ENCODE peak calls at places on chromosomes 4 and X, in ten cellular contexts. One of them, this sample, is unnamed.

GRCh38 chrX:29042341-29042740 is 455.1 kb downstream of the IL1RAPL1 start:
- DNase-seq in GM23338: no peak
- DNase-seq in prostate gland: no peak
- DNase-seq in H9: no peak
- DNase-seq in ovary: no peak
- DNase-seq in neural progenitor cell: no peak
- DNase-seq in bronchial epithelial cell: no peak
- DNase-seq in psoas muscle: no peak
- DNase-seq in A549: no peak
- DNase-seq in breast epithelium: no peak
- DNase-seq in this sample: no peak

GRCh38 chr4:140858897-140859296 is 102.7 kb upstream of the TBC1D9 start:
- DNase-seq in GM23338: no peak
- DNase-seq in prostate gland: no peak
- DNase-seq in H9: no peak
- DNase-seq in ovary: no peak
- DNase-seq in neural progenitor cell: no peak
- DNase-seq in bronchial epithelial cell: peak
- DNase-seq in psoas muscle: no peak
- DNase-seq in A549: no peak
- DNase-seq in breast epithelium: no peak
- DNase-seq in this sample: no peak

GRCh38 chr4:41236046-41236445 is 20.7 kb upstream of the UCHL1 start:
- DNase-seq in GM23338: no peak
- DNase-seq in prostate gland: no peak
- DNase-seq in H9: no peak
- DNase-seq in ovary: no peak
- DNase-seq in neural progenitor cell: no peak
- DNase-seq in bronchial epithelial cell: no peak
- DNase-seq in psoas muscle: no peak
- DNase-seq in A549: no peak
- DNase-seq in breast epithelium: no peak
- DNase-seq in this sample: no peak

GRCh38 chr4:149264093-149264733 is 551.4 kb downstream of the IQCM start:
- DNase-seq in GM23338: peak
- DNase-seq in prostate gland: peak
- DNase-seq in H9: peak
- DNase-seq in ovary: no peak
- DNase-seq in neural progenitor cell: peak
- DNase-seq in bronchial epithelial cell: peak
- DNase-seq in psoas muscle: no peak
- DNase-seq in A549: no peak
- DNase-seq in breast epithelium: no peak
- DNase-seq in this sample: no peak

GRCh38 chr4:40317921-40318658 is 17.0 kb upstream of the CHRNA9 start:
- DNase-seq in GM23338: no peak
- DNase-seq in prostate gland: no peak
- DNase-seq in H9: no peak
- DNase-seq in ovary: no peak
- DNase-seq in neural progenitor cell: no peak
- DNase-seq in bronchial epithelial cell: peak
- DNase-seq in psoas muscle: no peak
- DNase-seq in A549: no peak
- DNase-seq in breast epithelium: no peak
- DNase-seq in this sample: no peak

GRCh38 chrX:133444952-133445831 is 29.9 kb upstream of the GPC4 start:
- DNase-seq in GM23338: peak
- DNase-seq in prostate gland: no peak
- DNase-seq in H9: peak
- DNase-seq in ovary: no peak
- DNase-seq in neural progenitor cell: peak
- DNase-seq in bronchial epithelial cell: peak
- DNase-seq in psoas muscle: no peak
- DNase-seq in A549: peak
- DNase-seq in breast epithelium: no peak
- DNase-seq in this sample: no peak

GRCh38 chr4:55386073-55386472 is 9.7 kb upstream of the TMEM165 start:
- DNase-seq in GM23338: peak
- DNase-seq in prostate gland: no peak
- DNase-seq in H9: peak
- DNase-seq in ovary: no peak
- DNase-seq in neural progenitor cell: peak
- DNase-seq in bronchial epithelial cell: peak
- DNase-seq in psoas muscle: no peak
- DNase-seq in A549: no peak
- DNase-seq in breast epithelium: no peak
- DNase-seq in this sample: no peak

GRCh38 chrX:47030339-47030738 is 47.9 kb upstream of the RGN start:
- DNase-seq in GM23338: peak
- DNase-seq in prostate gland: peak
- DNase-seq in H9: no peak
- DNase-seq in ovary: no peak
- DNase-seq in neural progenitor cell: peak
- DNase-seq in bronchial epithelial cell: peak
- DNase-seq in psoas muscle: no peak
- DNase-seq in A549: peak
- DNase-seq in breast epithelium: no peak
- DNase-seq in this sample: no peak

GRCh38 chrX:73855546-73855945 is 292.5 kb downstream of the CHIC1 start:
- DNase-seq in GM23338: peak
- DNase-seq in prostate gland: peak
- DNase-seq in H9: peak
- DNase-seq in ovary: peak
- DNase-seq in neural progenitor cell: peak
- DNase-seq in bronchial epithelial cell: peak
- DNase-seq in psoas muscle: peak
- DNase-seq in A549: peak
- DNase-seq in breast epithelium: no peak
- DNase-seq in this sample: peak

GRCh38 chr4:80192937-80193336 is 4.4 kb upstream of the PRDM8 start:
- DNase-seq in GM23338: no peak
- DNase-seq in prostate gland: no peak
- DNase-seq in H9: no peak
- DNase-seq in ovary: no peak
- DNase-seq in neural progenitor cell: no peak
- DNase-seq in bronchial epithelial cell: peak
- DNase-seq in psoas muscle: no peak
- DNase-seq in A549: no peak
- DNase-seq in breast epithelium: no peak
- DNase-seq in this sample: no peak

GRCh38 chr4:31107362-31107761 is 387.2 kb downstream of the PCDH7 start:
- DNase-seq in GM23338: no peak
- DNase-seq in prostate gland: no peak
- DNase-seq in H9: no peak
- DNase-seq in ovary: no peak
- DNase-seq in neural progenitor cell: no peak
- DNase-seq in bronchial epithelial cell: peak
- DNase-seq in psoas muscle: no peak
- DNase-seq in A549: no peak
- DNase-seq in breast epithelium: no peak
- DNase-seq in this sample: no peak

GRCh38 chr4:118742050-118742449 is 56.9 kb downstream of the METTL14 start:
- DNase-seq in GM23338: no peak
- DNase-seq in prostate gland: no peak
- DNase-seq in H9: no peak
- DNase-seq in ovary: no peak
- DNase-seq in neural progenitor cell: no peak
- DNase-seq in bronchial epithelial cell: no peak
- DNase-seq in psoas muscle: no peak
- DNase-seq in A549: no peak
- DNase-seq in breast epithelium: no peak
- DNase-seq in this sample: no peak

GRCh38 chr4:118741456-118741855 is 56.3 kb downstream of the METTL14 start:
- DNase-seq in GM23338: no peak
- DNase-seq in prostate gland: no peak
- DNase-seq in H9: no peak
- DNase-seq in ovary: no peak
- DNase-seq in neural progenitor cell: no peak
- DNase-seq in bronchial epithelial cell: no peak
- DNase-seq in psoas muscle: no peak
- DNase-seq in A549: no peak
- DNase-seq in breast epithelium: no peak
- DNase-seq in this sample: no peak

GRCh38 chr4:118738999-118739690 is 54.0 kb downstream of the METTL14 start:
- DNase-seq in GM23338: no peak
- DNase-seq in prostate gland: no peak
- DNase-seq in H9: no peak
- DNase-seq in ovary: no peak
- DNase-seq in neural progenitor cell: no peak
- DNase-seq in bronchial epithelial cell: no peak
- DNase-seq in psoas muscle: no peak
- DNase-seq in A549: no peak
- DNase-seq in breast epithelium: no peak
- DNase-seq in this sample: no peak

GRCh38 chr4:118738090-118738489 is 52.9 kb downstream of the METTL14 start:
- DNase-seq in GM23338: no peak
- DNase-seq in prostate gland: no peak
- DNase-seq in H9: no peak
- DNase-seq in ovary: no peak
- DNase-seq in neural progenitor cell: no peak
- DNase-seq in bronchial epithelial cell: no peak
- DNase-seq in psoas muscle: no peak
- DNase-seq in A549: no peak
- DNase-seq in breast epithelium: no peak
- DNase-seq in this sample: no peak

GRCh38 chr4:118740869-118741268 is 55.7 kb downstream of the METTL14 start:
- DNase-seq in GM23338: peak
- DNase-seq in prostate gland: no peak
- DNase-seq in H9: no peak
- DNase-seq in ovary: no peak
- DNase-seq in neural progenitor cell: peak
- DNase-seq in bronchial epithelial cell: peak
- DNase-seq in psoas muscle: no peak
- DNase-seq in A549: peak
- DNase-seq in breast epithelium: no peak
- DNase-seq in this sample: no peak
- TF ChIP-seq CTCF in GM23338: peak
- TF ChIP-seq CTCF in prostate gland: peak
- TF ChIP-seq CTCF in H9: peak
- TF ChIP-seq CTCF in ovary: no peak
- TF ChIP-seq CTCF in neural progenitor cell: peak
- TF ChIP-seq CTCF in bronchial epithelial cell: no peak
- TF ChIP-seq CTCF in psoas muscle: peak
- TF ChIP-seq CTCF in A549: peak
- TF ChIP-seq CTCF in breast epithelium: peak
- TF ChIP-seq CTCF in this sample: no peak

DNA sequence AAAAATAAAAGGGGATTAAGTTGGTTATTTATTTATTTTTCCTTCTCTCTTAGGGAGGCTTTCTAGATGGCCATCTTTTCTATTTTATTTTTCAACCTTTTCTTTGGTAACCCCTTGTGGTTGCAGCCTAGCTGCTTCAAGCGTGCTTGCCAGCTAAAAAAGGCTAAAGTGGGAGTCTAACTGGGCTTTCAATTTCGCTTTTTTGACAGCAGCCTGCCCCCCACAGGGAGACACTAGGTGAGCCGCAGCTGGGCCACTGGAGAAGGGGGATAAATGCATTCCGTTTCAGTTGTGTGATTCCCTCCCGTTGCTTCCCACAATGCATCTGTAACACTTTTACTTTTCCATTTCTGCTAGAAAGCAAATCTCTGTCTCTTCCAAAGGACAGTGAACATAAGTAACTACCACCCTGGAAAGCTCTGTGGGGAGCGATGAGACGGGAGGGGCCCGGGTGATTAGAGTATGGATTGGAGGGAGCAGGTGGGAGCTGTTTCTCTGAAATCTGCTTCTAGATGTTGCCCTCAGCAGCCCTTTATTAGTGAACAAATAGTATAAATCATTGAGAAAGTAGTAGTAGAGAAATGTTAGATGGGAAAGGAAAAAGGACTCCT is 86.2 kb upstream of the RAPGEF2 start:
- DNase-seq in GM23338: peak
- DNase-seq in prostate gland: no peak
- DNase-seq in H9: peak
- DNase-seq in ovary: peak
- DNase-seq in neural progenitor cell: peak
- DNase-seq in bronchial epithelial cell: no peak
- DNase-seq in psoas muscle: no peak
- DNase-seq in A549: no peak
- DNase-seq in breast epithelium: no peak
- DNase-seq in this sample: no peak
- TF ChIP-seq CTCF in GM23338: peak
- TF ChIP-seq CTCF in prostate gland: no peak
- TF ChIP-seq CTCF in H9: peak
- TF ChIP-seq CTCF in ovary: no peak
- TF ChIP-seq CTCF in neural progenitor cell: peak
- TF ChIP-seq CTCF in bronchial epithelial cell: no peak
- TF ChIP-seq CTCF in psoas muscle: no peak
- TF ChIP-seq CTCF in A549: no peak
- TF ChIP-seq CTCF in breast epithelium: no peak
- TF ChIP-seq CTCF in this sample: no peak

GRCh38 chrX:87391742-87392141 is 125.9 kb upstream of the KLHL4 start:
- DNase-seq in GM23338: no peak
- DNase-seq in prostate gland: no peak
- DNase-seq in H9: no peak
- DNase-seq in ovary: no peak
- DNase-seq in neural progenitor cell: no peak
- DNase-seq in bronchial epithelial cell: no peak
- DNase-seq in psoas muscle: no peak
- DNase-seq in A549: no peak
- DNase-seq in breast epithelium: no peak
- DNase-seq in this sample: no peak

GRCh38 chrX:87392369-87392768 is 125.2 kb upstream of the KLHL4 start:
- DNase-seq in GM23338: no peak
- DNase-seq in prostate gland: no peak
- DNase-seq in H9: no peak
- DNase-seq in ovary: no peak
- DNase-seq in neural progenitor cell: peak
- DNase-seq in bronchial epithelial cell: no peak
- DNase-seq in psoas muscle: no peak
- DNase-seq in A549: no peak
- DNase-seq in breast epithelium: no peak
- DNase-seq in this sample: no peak

GRCh38 chrX:87402256-87402655 is 115.3 kb upstream of the KLHL4 start:
- DNase-seq in GM23338: no peak
- DNase-seq in prostate gland: no peak
- DNase-seq in H9: no peak
- DNase-seq in ovary: no peak
- DNase-seq in neural progenitor cell: no peak
- DNase-seq in bronchial epithelial cell: no peak
- DNase-seq in psoas muscle: no peak
- DNase-seq in A549: no peak
- DNase-seq in breast epithelium: no peak
- DNase-seq in this sample: no peak

GRCh38 chrX:87397103-87397886 is 120.3 kb upstream of the KLHL4 start:
- DNase-seq in GM23338: no peak
- DNase-seq in prostate gland: no peak
- DNase-seq in H9: no peak
- DNase-seq in ovary: no peak
- DNase-seq in neural progenitor cell: no peak
- DNase-seq in bronchial epithelial cell: no peak
- DNase-seq in psoas muscle: no peak
- DNase-seq in A549: no peak
- DNase-seq in breast epithelium: no peak
- DNase-seq in this sample: no peak
- TF ChIP-seq CTCF in GM23338: no peak
- TF ChIP-seq CTCF in prostate gland: no peak
- TF ChIP-seq CTCF in H9: no peak
- TF ChIP-seq CTCF in ovary: no peak
- TF ChIP-seq CTCF in neural progenitor cell: no peak
- TF ChIP-seq CTCF in bronchial epithelial cell: no peak
- TF ChIP-seq CTCF in psoas muscle: no peak
- TF ChIP-seq CTCF in A549: no peak
- TF ChIP-seq CTCF in breast epithelium: no peak
- TF ChIP-seq CTCF in this sample: no peak

GRCh38 chrX:12930150-12930549 is 23.7 kb downstream of the TLR8 start:
- DNase-seq in GM23338: no peak
- DNase-seq in prostate gland: no peak
- DNase-seq in H9: no peak
- DNase-seq in ovary: no peak
- DNase-seq in neural progenitor cell: no peak
- DNase-seq in bronchial epithelial cell: no peak
- DNase-seq in psoas muscle: no peak
- DNase-seq in A549: no peak
- DNase-seq in breast epithelium: no peak
- DNase-seq in this sample: no peak
- TF ChIP-seq CTCF in GM23338: no peak
- TF ChIP-seq CTCF in prostate gland: no peak
- TF ChIP-seq CTCF in H9: no peak
- TF ChIP-seq CTCF in ovary: no peak
- TF ChIP-seq CTCF in neural progenitor cell: no peak
- TF ChIP-seq CTCF in bronchial epithelial cell: no peak
- TF ChIP-seq CTCF in psoas muscle: no peak
- TF ChIP-seq CTCF in A549: no peak
- TF ChIP-seq CTCF in breast epithelium: no peak
- TF ChIP-seq CTCF in this sample: no peak